ENCODE peak calls at places on chromosomes 13 and 19, in five cellular contexts. B, V, M, S and F are unnamed samples.

GRCh38 chr19:18704054-18704453 is 20.6 kb downstream of the CRTC1 start:
- DNase-seq in V (no peak), B (no peak), M (no peak), S (no peak), F (no peak)

GRCh38 chr13:79491715-79492114 is 10.8 kb downstream of the NDFIP2 start:
- DNase-seq in M (peak), V (no peak), B (no peak), S (peak), F (no peak)

GRCh38 chr19:35713904-35714440 is 3.8 kb upstream of the KMT2B start:
- DNase-seq in M (no peak), S (no peak), B (no peak), V (no peak), F (no peak)

GRCh38 chr19:9936151-9937000 is at the start of gene OLFM2:
- DNase-seq in B (no peak), S (no peak), V (no peak), M (peak), F (no peak)

GRCh38 chr19:46718157-46718933 is 1.4 kb upstream of the PRKD2 start:
- DNase-seq in S (no peak), V (peak), M (no peak), B (peak), F (no peak)

GRCh38 chr13:97225533-97225932 is 3.4 kb downstream of the MBNL2 start:
- DNase-seq in S (no peak), B (no peak), M (peak), V (peak), F (no peak)

GRCh38 chr19:33660426-33661160 is 38.8 kb downstream of the CHST8 start:
- DNase-seq in B (no peak), S (no peak), V (no peak), M (no peak), F (no peak)

GRCh38 chr19:39321832-39322176 is 1.1 kb upstream of the LRFN1 start:
- DNase-seq in S (no peak), V (no peak), M (no peak), B (no peak), F (no peak)

GRCh38 chr13:70959376-70959775 is 851.1 kb upstream of the KLHL1 start:
- DNase-seq in V (no peak), B (no peak), S (no peak), M (no peak), F (no peak)

GRCh38 chr13:45269204-45269603 is 68.4 kb upstream of the KCTD4 start:
- DNase-seq in M (peak), V (no peak), B (no peak), S (peak), F (no peak)

GRCh38 chr13:95641291-95641811 is 3.2 kb downstream of the DZIP1 start:
- DNase-seq in S (peak), B (no peak), M (peak), V (no peak), F (no peak)

GRCh38 chr13:112790735-112791641 is 101.2 kb downstream of the ATP11A start:
- DNase-seq in B (no peak), S (peak), V (no peak), M (no peak), F (no peak)

GRCh38 chr13:27919934-27920676 is at the start of gene PDX1:
- DNase-seq in B (no peak), V (no peak), M (no peak), S (no peak), F (no peak)

GRCh38 chr19:38013913-38014575 is 107.0 kb downstream of the SIPA1L3 start:
- DNase-seq in B (no peak), V (no peak), S (no peak), M (no peak), F (no peak)

GRCh38 chr19:18340237-18340989 is at the start of gene PGPEP1:
- DNase-seq in B (peak), V (peak), M (peak), S (peak), F (peak)

GRCh38 chr13:30124131-30124768 is 183.1 kb downstream of the KATNAL1 start:
- DNase-seq in V (no peak), S (no peak), M (no peak), B (no peak), F (no peak)

GRCh38 chr19:3398114-3398899 is 31.9 kb downstream of the NFIC start:
- DNase-seq in S (peak), B (no peak), V (no peak), M (no peak), F (peak)

GRCh38 chr13:99809931-99810330 is 161.6 kb downstream of the ZIC5 start:
- DNase-seq in V (no peak), S (no peak), M (no peak), B (no peak), F (no peak)

GRCh38 chr13:93810264-93810663 is 583.7 kb downstream of the GPC6 start:
- DNase-seq in M (no peak), B (no peak), S (no peak), V (no peak), F (no peak)

GRCh38 chr13:21826214-21827015 is 155.5 kb downstream of the FGF9 start:
- DNase-seq in V (no peak), S (no peak), B (no peak), M (no peak), F (no peak)

GRCh38 chr19:9877775-9878510 is 42.8 kb downstream of the PIN1 start:
- DNase-seq in S (peak), V (no peak), B (no peak), M (peak), F (no peak)

GRCh38 chr19:49755956-49756355 is 7.2 kb downstream of the TSKS start:
- DNase-seq in M (no peak), B (no peak), S (no peak), V (no peak), F (no peak)

GRCh38 chr13:71412231-71412630 is 454.8 kb downstream of the DACH1 start:
- DNase-seq in B (no peak), M (no peak), V (no peak), S (no peak), F (no peak)

GRCh38 chr19:48341006-48341405 is 15.7 kb downstream of the EMP3 start:
- DNase-seq in M (no peak), B (no peak), S (peak), V (no peak), F (no peak)

GRCh38 chr13:34591801-34592454 is 350.1 kb upstream of the NBEA start:
- DNase-seq in M (no peak), V (no peak), B (no peak), S (no peak), F (no peak)

GRCh38 chr19:40279761-40280607 is 5.2 kb downstream of the AKT2 start:
- DNase-seq in V (peak), B (no peak), S (no peak), M (no peak), F (no peak)